ENCODE peak calls at places on chromosomes 12 and 14, in seven cellular contexts. K, N, D, L, S, T and Y are unnamed samples.

GRCh38 chr12:39620664-39621658 is 1.4 kb upstream of the ABCD2 start:
- DNase-seq in L (peak; percentile 46), T (peak; percentile 6), N (peak; percentile 48), D (no peak), K (no peak), S (peak; percentile 18), Y (no peak)

GRCh38 chr14:100965296-100965695 is 61.8 kb upstream of the RTL1 start:
- DNase-seq in N (no peak), L (no peak), T (no peak), S (no peak), K (no peak), D (no peak), Y (no peak)

GRCh38 chr12:57299514-57300016 is 48.6 kb upstream of the STAC3 start:
- DNase-seq in D (no peak), N (no peak), S (no peak), T (no peak), L (no peak), K (no peak), Y (no peak)

GRCh38 chr14:49206832-49207231 is 379.3 kb downstream of the RPS29 start:
- DNase-seq in S (no peak), T (no peak), D (no peak), K (no peak), N (no peak), L (no peak), Y (no peak)

GRCh38 chr12:31323466-31324115 is 2.4 kb downstream of the SINHCAF start:
- DNase-seq in L (peak; percentile 55), T (peak; percentile 44), K (no peak), N (peak; percentile 34), D (no peak), S (peak; percentile 40), Y (no peak)

GRCh38 chr14:75126121-75126544 is 715 bp downstream of the NEK9 start:
- DNase-seq in S (no peak), N (no peak), T (no peak), K (no peak), L (no peak), D (no peak), Y (peak; percentile 17)

GRCh38 chr12:107448198-107448597 is 237.4 kb upstream of the PWP1 start:
- DNase-seq in D (no peak), T (no peak), K (peak; percentile 9), N (no peak), L (no peak), S (no peak), Y (no peak)

GRCh38 chr12:107957459-107957858 is 171.6 kb upstream of the WSCD2 start:
- DNase-seq in T (no peak), K (no peak), D (no peak), L (no peak), S (no peak), N (no peak), Y (no peak)

GRCh38 chr14:60482743-60483142 is 3.1 kb downstream of the C14orf39 start:
- DNase-seq in K (no peak), T (no peak), S (no peak), N (no peak), D (no peak), L (no peak), Y (no peak)

GRCh38 chr12:127416796-127417195 is 850.2 kb upstream of the TMEM132C start:
- DNase-seq in T (no peak), N (no peak), L (no peak), K (no peak), D (no peak), S (no peak), Y (no peak)

GRCh38 chr12:4809013-4809448 is 88.8 kb downstream of the GALNT8 start:
- DNase-seq in K (no peak), T (peak; percentile 17), L (no peak), D (no peak), S (no peak), N (no peak), Y (no peak)

GRCh38 chr14:24312736-24313507 is 1.6 kb downstream of the LTB4R start:
- DNase-seq in N (no peak), T (no peak), K (no peak), S (no peak), D (no peak), L (no peak), Y (no peak)

GRCh38 chr12:110913119-110914056 is 7.0 kb downstream of the MYL2 start:
- DNase-seq in T (no peak), D (no peak), N (no peak), L (no peak), S (no peak), K (no peak), Y (peak; percentile 74)

GRCh38 chr12:90163975-90164374 is 455.3 kb upstream of the ATP2B1 start:
- DNase-seq in K (no peak), S (no peak), N (no peak), T (no peak), D (no peak), L (no peak), Y (no peak)

GRCh38 chr14:59870277-59871165 is at the start of gene RTN1:
- DNase-seq in N (no peak), S (no peak), L (peak; percentile 10), T (no peak), K (peak; percentile 77), D (peak; percentile 12), Y (no peak)

GRCh38 chr14:85824526-85824925 is 294.6 kb downstream of the FLRT2 start:
- DNase-seq in T (no peak), D (no peak), N (no peak), K (no peak), S (no peak), L (no peak), Y (no peak)

GRCh38 chr14:24952851-24953666 is 96.9 kb downstream of the STXBP6 start:
- DNase-seq in S (no peak), T (no peak), L (no peak), K (peak; percentile 11), D (no peak), N (no peak), Y (no peak)

GRCh38 chr14:53152909-53153701 is at the start of gene DDHD1:
- DNase-seq in D (no peak), T (peak; percentile 83), L (peak; percentile 81), N (peak; percentile 67), K (peak; percentile 90), S (peak; percentile 79), Y (peak; percentile 88)

GRCh38 chr12:6262211-6262610 is 48.3 kb upstream of the PLEKHG6 start:
- DNase-seq in S (no peak), K (no peak), L (no peak), D (no peak), N (no peak), T (no peak), Y (no peak)

GRCh38 chr12:89217472-89217871 is 134.8 kb downstream of the DUSP6 start:
- DNase-seq in K (no peak), N (no peak), D (no peak), T (no peak), L (no peak), S (no peak), Y (no peak)

GRCh38 chr14:57136669-57137068 is 132.0 kb downstream of the EXOC5 start:
- DNase-seq in D (no peak), N (no peak), S (no peak), L (no peak), K (no peak), T (no peak), Y (no peak)

GRCh38 chr14:55968741-55969140 is 149.5 kb upstream of the PELI2 start:
- DNase-seq in N (no peak), S (no peak), L (no peak), D (no peak), K (no peak), T (no peak), Y (no peak)

GRCh38 chr12:1619599-1619998 is 9.4 kb upstream of the WNT5B start:
- DNase-seq in T (no peak), K (no peak), L (no peak), D (no peak), S (no peak), N (no peak), Y (no peak)

GRCh38 chr12:9118161-9118560 is 2.4 kb upstream of the A2M start:
- DNase-seq in T (no peak), S (no peak), L (no peak), N (no peak), D (peak; percentile 22), K (no peak), Y (peak; percentile 17)

GRCh38 chr14:74893614-74894091 is 11.9 kb downstream of the DLST start:
- DNase-seq in D (no peak), K (no peak), N (no peak), S (no peak), L (no peak), T (no peak), Y (peak; percentile 25)

GRCh38 chr14:74141703-74142102 is 56.9 kb downstream of the LIN52 start:
- DNase-seq in S (no peak), T (no peak), K (no peak), N (no peak), L (no peak), D (no peak), Y (no peak)

GRCh38 chr12:113381237-113381636 is 22.4 kb downstream of the SDS start:
- DNase-seq in S (no peak), K (no peak), T (no peak), D (no peak), N (no peak), L (no peak), Y (no peak)

GRCh38 chr12:2628401-2628800 is 166.4 kb upstream of the FKBP4 start:
- DNase-seq in D (no peak), L (no peak), N (no peak), T (no peak), S (no peak), K (no peak), Y (no peak)